ENCODE peak calls at places on chromosomes 12 and 14, in eight cellular contexts. N is CD8-positive, alpha-beta memory T cell; Z is ovary; S is mammary epithelial cell; U is lung; J is GM23248; R is right cardiac atrium; D is CD8-positive, alpha-beta T cell. E is an unnamed sample.

GRCh38 chr12:12004524-12004923 is 66.2 kb upstream of the BCL2L14 start:
- DNase-seq in N (no peak), Z (no peak), S (no peak), U (no peak), J (no peak), R (no peak), D (no peak), E (no peak)

GRCh38 chr14:101476931-101477553 is 84.3 kb upstream of the DIO3 start:
- DNase-seq in N (no peak), Z (peak; percentile 24), S (no peak), U (peak; percentile 60), J (no peak), R (no peak), D (no peak), E (no peak)

GRCh38 chr12:19144985-19145384 is 15.5 kb downstream of the PLEKHA5 start:
- DNase-seq in N (no peak), Z (no peak), S (no peak), U (no peak), J (no peak), R (no peak), D (no peak), E (no peak)

GRCh38 chr12:26121841-26122680 is 2.8 kb downstream of the BHLHE41 start:
- DNase-seq in N (peak; percentile 21), Z (peak; percentile 46), S (no peak), U (no peak), J (peak; percentile 46), R (peak; percentile 77), D (peak; percentile 22), E (peak; percentile 62)

GRCh38 chr12:121443911-121444841 is 44.3 kb downstream of the RNF34 start:
- DNase-seq in N (no peak), Z (no peak), S (no peak), U (no peak), J (no peak), R (no peak), D (no peak), E (no peak)

GRCh38 chr14:64112859-64113258 is 181.3 kb downstream of the ESR2 start:
- DNase-seq in N (no peak), Z (no peak), S (no peak), U (no peak), J (no peak), R (no peak), D (no peak), E (no peak)

GRCh38 chr14:101561145-101561896 is at the start of gene DIO3:
- DNase-seq in N (no peak), Z (no peak), S (no peak), U (no peak), J (peak; percentile 13), R (peak; percentile 27), D (no peak), E (no peak)

GRCh38 chr12:58504539-58504938 is 415.8 kb downstream of the LRIG3 start:
- DNase-seq in N (no peak), Z (no peak), S (peak; percentile 74), U (no peak), J (peak; percentile 66), R (no peak), D (no peak), E (no peak)

GRCh38 chr12:108711486-108712163 is 19.7 kb downstream of the CORO1C start:
- DNase-seq in N (no peak), Z (no peak), S (no peak), U (no peak), J (peak; percentile 53), R (no peak), D (no peak), E (no peak)

GRCh38 chr14:63480599-63480998 is 62.6 kb downstream of the PPP2R5E start:
- DNase-seq in N (no peak), Z (no peak), S (no peak), U (no peak), J (no peak), R (no peak), D (no peak), E (no peak)

GRCh38 chr14:80634106-80634758 is 307.3 kb downstream of the CEP128 start:
- DNase-seq in N (no peak), Z (no peak), S (peak; percentile 46), U (no peak), J (peak; percentile 42), R (no peak), D (no peak), E (peak; percentile 33)

GRCh38 chr12:122874081-122874480 is 21.8 kb downstream of the VPS37B start:
- DNase-seq in N (peak; percentile 27), Z (no peak), S (no peak), U (no peak), J (no peak), R (no peak), D (peak; percentile 62), E (no peak)

GRCh38 chr12:100141998-100142850 is 450 bp downstream of the BLTP3B start:
- DNase-seq in N (peak; percentile 38), Z (peak; percentile 59), S (no peak), U (peak; percentile 55), J (peak; percentile 70), R (peak; percentile 79), D (peak; percentile 34), E (peak; percentile 69)

GRCh38 chr14:103730490-103731035 is 15.0 kb downstream of the ZFYVE21 start:
- DNase-seq in N (no peak), Z (no peak), S (no peak), U (no peak), J (no peak), R (peak; percentile 83), D (no peak), E (no peak)

GRCh38 chr14:103731481-103731880 is 15.9 kb downstream of the ZFYVE21 start:
- DNase-seq in N (no peak), Z (no peak), S (no peak), U (no peak), J (no peak), R (no peak), D (no peak), E (no peak)

GRCh38 chr14:103733651-103734050 is 18.0 kb downstream of the ZFYVE21 start:
- DNase-seq in N (no peak), Z (no peak), S (peak; percentile 52), U (no peak), J (peak; percentile 43), R (no peak), D (no peak), E (no peak)

GRCh38 chr14:103732868-103733626 is 17.4 kb downstream of the ZFYVE21 start:
- DNase-seq in N (no peak), Z (no peak), S (no peak), U (no peak), J (no peak), R (no peak), D (no peak), E (no peak)

DNA sequence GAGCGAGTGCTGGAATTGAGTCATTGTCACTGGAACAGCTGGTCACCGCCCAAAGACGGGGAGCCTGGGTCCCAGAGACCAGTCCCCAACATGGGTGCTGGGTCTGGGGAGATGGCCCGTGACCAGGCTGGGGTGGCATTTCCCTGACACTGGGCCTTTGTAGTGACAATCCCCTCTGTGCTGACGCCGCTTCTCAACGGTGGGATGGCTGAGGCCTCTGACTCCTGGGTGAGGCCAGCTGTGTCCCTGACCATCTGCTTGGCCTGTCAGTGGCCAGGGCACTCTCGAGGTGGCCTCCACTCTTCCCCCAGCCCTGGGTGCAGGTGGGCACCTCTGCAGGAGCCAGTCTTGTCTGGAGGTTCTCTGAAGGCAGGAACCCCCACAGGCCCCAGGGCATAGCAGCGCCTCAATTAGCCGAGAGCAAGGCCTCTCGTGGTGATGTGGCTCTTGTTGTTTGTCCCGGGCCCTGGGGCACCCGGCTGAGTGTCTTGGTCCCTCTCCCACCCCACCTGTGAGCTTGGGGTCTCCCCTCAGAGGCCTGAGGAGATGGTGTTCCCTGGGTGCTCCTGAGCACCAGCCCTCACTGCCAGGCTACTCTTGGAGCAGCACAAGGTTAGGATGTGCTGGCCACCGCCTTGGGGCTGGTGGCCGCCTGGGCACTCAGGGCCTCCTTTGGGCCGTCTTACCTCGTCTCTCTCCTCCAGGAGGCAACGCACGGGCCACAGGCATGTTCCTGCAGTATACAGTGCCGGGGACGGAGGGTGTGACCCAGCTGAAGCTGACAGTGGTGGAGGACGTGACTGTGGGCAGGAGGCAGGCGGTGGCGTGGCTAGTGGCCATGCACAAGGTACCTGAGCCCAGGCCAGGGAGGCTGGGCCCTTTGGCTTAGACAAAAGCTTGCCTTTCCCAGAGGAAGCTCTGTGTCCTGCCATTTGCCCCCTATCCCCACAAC is 16.6 kb downstream of the ZFYVE21 start:
- DNase-seq in N (no peak), Z (no peak), S (no peak), U (no peak), J (no peak), R (no peak), D (no peak), E (no peak)
- H3K4me1 ChIP-seq in N (no peaks in the 10 kb centered on the region), Z (peaks cover 26% of the 10 kb centered on the region), S (no peaks in the 10 kb centered on the region), U (peaks cover 3% of the 10 kb centered on the region), J (no peaks in the 10 kb centered on the region), R (peaks cover 3% of the 10 kb centered on the region), D (no peaks in the 10 kb centered on the region), E (peaks cover 4% of the 10 kb centered on the region)

DNA sequence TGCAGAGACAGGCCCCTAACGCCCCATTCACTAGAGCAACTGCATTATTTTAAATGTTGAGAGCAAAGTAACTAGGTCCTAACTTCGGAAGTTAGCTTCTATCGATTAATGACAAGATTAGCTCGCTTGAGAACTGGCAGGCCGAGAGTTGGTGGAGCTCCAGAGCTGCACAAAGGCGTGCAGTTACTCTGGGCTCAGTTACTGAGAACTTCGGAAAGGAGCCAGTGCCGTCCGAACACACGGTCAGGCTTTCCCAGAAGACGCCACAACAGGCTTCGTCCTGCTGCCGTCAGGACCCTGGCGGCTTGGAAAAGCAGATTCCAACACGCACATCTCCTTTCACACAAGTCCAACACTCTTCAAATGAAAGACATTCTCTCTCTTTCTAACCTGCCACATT is 45.4 kb upstream of the TESC start:
- DNase-seq in N (no peak), Z (no peak), S (no peak), U (no peak), J (no peak), R (no peak), D (no peak), E (no peak)
- H3K4me1 ChIP-seq in N (no peaks in the 10 kb centered on the region), Z (peaks cover 5% of the 10 kb centered on the region), S (no peaks in the 10 kb centered on the region), U (peaks cover 12% of the 10 kb centered on the region), J (no peaks in the 10 kb centered on the region), R (no peaks in the 10 kb centered on the region), D (no peaks in the 10 kb centered on the region), E (no peaks in the 10 kb centered on the region)

DNA sequence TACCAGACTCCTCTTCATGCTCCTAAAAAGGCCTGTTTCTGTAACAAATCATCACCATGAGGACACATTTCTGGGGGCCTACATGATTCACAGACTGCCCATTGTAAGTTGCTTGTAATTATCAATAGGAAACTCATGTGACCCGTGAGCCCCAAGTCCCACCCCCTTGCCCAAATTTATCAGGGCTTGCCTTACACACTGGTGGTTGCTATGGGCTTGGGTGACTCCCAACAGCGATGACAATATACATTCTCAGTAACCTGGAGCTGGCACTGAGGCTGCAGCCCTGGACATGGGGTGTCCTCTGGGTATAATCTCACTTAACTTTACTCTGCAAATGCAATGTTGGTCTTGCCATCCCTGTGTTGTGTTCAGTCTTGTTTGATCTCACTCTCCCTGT is 149.2 kb downstream of the NRXN3 start:
- DNase-seq in N (no peak), Z (no peak), S (no peak), U (no peak), J (no peak), R (no peak), D (no peak), E (no peak)
- H3K4me1 ChIP-seq in N (no peaks in the 10 kb centered on the region), Z (no peaks in the 10 kb centered on the region), S (no peaks in the 10 kb centered on the region), U (peaks cover 1% of the 10 kb centered on the region), J (no peaks in the 10 kb centered on the region), R (no peaks in the 10 kb centered on the region), D (no peaks in the 10 kb centered on the region), E (no peaks in the 10 kb centered on the region)

DNA sequence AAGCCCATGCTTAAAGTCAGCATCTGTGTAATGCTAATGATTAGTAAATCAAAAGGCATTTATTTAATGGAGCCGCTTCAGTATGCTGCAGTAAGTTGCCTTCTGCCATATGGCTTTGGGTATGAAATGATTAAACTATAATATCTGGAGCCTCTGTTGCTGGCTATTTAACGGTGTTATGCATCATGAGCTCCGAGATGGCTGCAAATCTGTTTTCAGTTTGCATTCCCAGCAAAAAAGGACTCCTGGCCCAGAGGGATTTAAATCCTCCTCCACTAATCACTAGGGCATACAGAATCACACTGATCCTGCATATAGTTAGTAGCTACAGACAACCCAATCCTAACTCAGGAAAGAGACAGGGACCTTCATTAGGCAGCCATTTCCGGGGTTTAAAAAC is 171.5 kb upstream of the EEA1 start:
- DNase-seq in N (no peak), Z (no peak), S (no peak), U (no peak), J (peak; percentile 38), R (no peak), D (no peak), E (peak; percentile 47)
- H3K4me1 ChIP-seq in N (no peaks in the 10 kb centered on the region), Z (no peaks in the 10 kb centered on the region), S (no peaks in the 10 kb centered on the region), U (no peaks in the 10 kb centered on the region), J (no peaks in the 10 kb centered on the region), R (peaks cover 3% of the 10 kb centered on the region), D (no peaks in the 10 kb centered on the region), E (peaks cover 5% of the 10 kb centered on the region)

E was measured in adipocyte.